ENCODE peak calls at places on chromosomes 13 and 19, in ten cellular contexts. M is BE2C; I is HEK293T; E is nephron progenitor cell; Z is effector memory CD8-positive, alpha-beta T cell; Q is nucleus accumbens; N is left ventricle myocardium inferior; K is thyroid gland; G is endodermal cell; D is pons. O is an unnamed sample.

GRCh38 chr13:114047358-114047881 is 73.5 kb upstream of the C13orf46 start:
- DNase-seq in N (no peak), Q (no peak), E (no peak), D (no peak), G (no peak), M (no peak), Z (no peak), K (no peak), I (no peak), O (no peak)

GRCh38 chr19:53655042-53655665 is 23.4 kb downstream of the DPRX start:
- DNase-seq in D (no peak), Z (no peak), M (no peak), E (no peak), N (no peak), I (no peak), Q (no peak), G (no peak), K (no peak), O (no peak)

GRCh38 chr13:39866722-39867121 is 211.3 kb downstream of the COG6 start:
- DNase-seq in G (no peak), I (no peak), E (no peak), M (no peak), Q (no peak), Z (no peak), D (no peak), N (no peak), K (no peak), O (no peak)

GRCh38 chr19:48554385-48555091 is 2.6 kb downstream of the SULT2B1 start:
- DNase-seq in I (no peak), Q (no peak), E (peak; percentile 34), M (no peak), G (peak; percentile 93), D (no peak), K (peak; percentile 83), N (no peak), Z (no peak), O (no peak)

GRCh38 chr19:54464624-54465266 is 1.2 kb upstream of the LENG9 start:
- DNase-seq in Z (peak; percentile 56), G (peak; percentile 97), I (peak; percentile 84), K (peak; percentile 90), D (peak; percentile 82), Q (peak; percentile 29), M (peak; percentile 91), E (peak; percentile 88), N (peak; percentile 91), O (peak; percentile 75)

GRCh38 chr13:85864963-85865530 is 65.8 kb upstream of the SLITRK6 start:
- DNase-seq in K (no peak), I (peak; percentile 58), Q (no peak), M (peak; percentile 46), G (peak; percentile 67), Z (no peak), D (peak; percentile 27), N (no peak), E (no peak), O (peak; percentile 41)

GRCh38 chr19:33690461-33691427 is 69.0 kb downstream of the CHST8 start:
- DNase-seq in Q (no peak), M (peak; percentile 72), G (peak; percentile 63), I (no peak), E (no peak), Z (no peak), N (no peak), D (no peak), K (no peak), O (no peak)

GRCh38 chr19:34501339-34502320 is 20.1 kb downstream of the WTIP start:
- DNase-seq in Q (peak; percentile 82), G (peak; percentile 99), N (peak; percentile 93), I (peak; percentile 95), D (peak; percentile 74), Z (peak; percentile 86), E (peak; percentile 98), M (peak; percentile 92), K (peak; percentile 85), O (peak; percentile 84)

GRCh38 chr19:5677156-5677555 is 3.2 kb downstream of the MICOS13 start:
- DNase-seq in Q (no peak), N (no peak), Z (no peak), G (no peak), M (no peak), I (no peak), E (no peak), K (no peak), D (no peak), O (no peak)

GRCh38 chr19:5533257-5533656 is 34.5 kb downstream of the TINCR start:
- DNase-seq in Z (no peak), M (no peak), I (no peak), G (no peak), N (no peak), D (no peak), K (no peak), E (no peak), Q (no peak), O (no peak)

GRCh38 chr13:71880753-71881541 is 13.9 kb upstream of the DACH1 start:
- DNase-seq in E (no peak), I (no peak), G (no peak), K (no peak), Q (no peak), M (no peak), Z (no peak), D (no peak), N (no peak), O (no peak)

GRCh38 chr19:14107581-14108461 is 9.7 kb downstream of the PRKACA start:
- DNase-seq in D (no peak), G (no peak), M (no peak), K (no peak), E (no peak), Q (no peak), I (no peak), N (peak; percentile 79), Z (no peak), O (no peak)

GRCh38 chr13:44274838-44275237 is 98.8 kb upstream of the SERP2 start:
- DNase-seq in K (no peak), M (peak; percentile 67), N (no peak), E (no peak), I (no peak), D (no peak), Q (no peak), G (no peak), Z (peak; percentile 35), O (peak; percentile 48)

GRCh38 chr13:42526276-42526675 is 47.7 kb upstream of the TNFSF11 start:
- DNase-seq in Q (no peak), Z (no peak), K (no peak), G (no peak), D (no peak), E (no peak), M (no peak), N (no peak), I (no peak), O (no peak)

GRCh38 chr19:42282036-42282762 is 13.1 kb downstream of the CIC start:
- DNase-seq in K (no peak), E (no peak), M (peak; percentile 20), Q (no peak), I (no peak), G (no peak), D (peak; percentile 41), N (no peak), Z (no peak), O (no peak)

GRCh38 chr13:45828253-45828968 is 23.1 kb downstream of the SIAH3 start:
- DNase-seq in Z (no peak), K (no peak), E (no peak), I (no peak), G (no peak), N (no peak), M (no peak), D (no peak), Q (no peak), O (no peak)

GRCh38 chr13:22828081-22828480 is 352.7 kb upstream of the SGCG start:
- DNase-seq in E (no peak), D (no peak), M (no peak), I (no peak), G (no peak), N (no peak), Q (no peak), K (no peak), Z (no peak), O (no peak)

GRCh38 chr13:33785384-33785783 is 32.6 kb upstream of the RFC3 start:
- DNase-seq in Z (no peak), I (no peak), G (no peak), D (no peak), Q (no peak), E (no peak), K (no peak), N (no peak), M (no peak), O (no peak)

GRCh38 chr19:13962738-13963602 is 10.7 kb downstream of the DCAF15 start:
- DNase-seq in N (no peak), K (no peak), G (peak; percentile 83), D (no peak), M (no peak), I (no peak), E (no peak), Z (no peak), Q (no peak), O (no peak)

GRCh38 chr19:19545707-19546106 is 7.6 kb downstream of the CILP2 start:
- DNase-seq in I (no peak), Z (no peak), Q (no peak), K (no peak), N (no peak), E (no peak), D (no peak), M (no peak), G (no peak), O (no peak)

GRCh38 chr19:47518139-47518538 is 3.3 kb upstream of the NAPA start:
- DNase-seq in K (no peak), E (no peak), Q (no peak), M (no peak), G (no peak), D (no peak), Z (peak; percentile 64), I (no peak), N (no peak), O (no peak)

GRCh38 chr13:30757026-30757425 is 21.7 kb downstream of the ALOX5AP start:
- DNase-seq in Q (no peak), M (peak; percentile 15), K (no peak), I (no peak), Z (no peak), E (no peak), D (no peak), N (no peak), G (peak; percentile 69), O (no peak)

GRCh38 chr13:91764527-91764926 is 366.1 kb downstream of the GPC5 start:
- DNase-seq in K (no peak), N (no peak), Z (no peak), E (no peak), Q (no peak), M (no peak), I (no peak), G (no peak), D (no peak), O (no peak)

GRCh38 chr13:24107955-24108614 is 52.4 kb upstream of the SPATA13 start:
- DNase-seq in Q (no peak), M (no peak), I (no peak), E (no peak), N (no peak), D (no peak), G (peak; percentile 61), Z (no peak), K (no peak), O (no peak)

GRCh38 chr13:97439196-97439595 is 5.2 kb downstream of the RAP2A start:
- DNase-seq in D (no peak), E (no peak), Z (no peak), I (no peak), G (no peak), Q (no peak), M (no peak), K (no peak), N (no peak), O (no peak)

GRCh38 chr13:20174656-20175405 is 14.0 kb upstream of the GJA3 start:
- DNase-seq in I (peak; percentile 21), E (no peak), Z (no peak), Q (no peak), G (peak; percentile 63), D (no peak), N (peak; percentile 42), K (peak; percentile 24), M (peak; percentile 48), O (no peak)

GRCh38 chr13:28819748-28820098 is 416 bp upstream of the MTUS2 start:
- DNase-seq in Q (no peak), M (peak; percentile 82), I (peak; percentile 82), E (peak; percentile 89), Z (no peak), G (peak; percentile 92), N (peak; percentile 69), K (peak; percentile 50), D (no peak), O (peak; percentile 30)

GRCh38 chr19:31718041-31718440 is 368.8 kb upstream of the TSHZ3 start:
- DNase-seq in D (no peak), Z (no peak), G (peak; percentile 6), N (no peak), E (no peak), K (no peak), I (no peak), Q (no peak), M (no peak), O (no peak)